ENCODE peak calls at places on chromosomes 6 and 20, in five cellular contexts. N is GM12878, O is A549, Y is HepG2, X is K562. H is an unnamed sample.

GRCh38 chr6:52390361-52390727 is 28.4 kb downstream of the PAQR8 start:
- DNase-seq in N (peak; percentile 72), X (peak; percentile 64), O (no peak), Y (peak; percentile 74), H (no peak)

GRCh38 chr6:8219352-8219943 is 117.1 kb upstream of the EEF1E1 start:
- DNase-seq in X (peak; percentile 61), N (no peak), O (peak; percentile 27), Y (peak; percentile 53), H (peak; percentile 30)

GRCh38 chr6:158270389-158271127 is 41.7 kb upstream of the TULP4 start:
- DNase-seq in O (no peak), X (no peak), N (no peak), Y (no peak), H (no peak)

GRCh38 chr6:155260686-155261085 is 3.1 kb upstream of the CLDN20 start:
- DNase-seq in X (no peak), Y (no peak), O (no peak), N (peak; percentile 30), H (no peak)

GRCh38 chr6:155448823-155449789 is 6.5 kb downstream of the NOX3 start:
- DNase-seq in Y (no peak), N (no peak), O (no peak), X (no peak), H (no peak)

GRCh38 chr6:150078788-150079187 is 9.9 kb upstream of the ULBP3 start:
- DNase-seq in X (no peak), O (no peak), N (no peak), Y (no peak), H (no peak)

GRCh38 chr6:164347455-164347854 is 932.9 kb downstream of the QKI start:
- DNase-seq in X (peak; percentile 43), O (no peak), N (no peak), Y (no peak), H (no peak)

GRCh38 chr6:16503919-16504554 is 257.2 kb downstream of the ATXN1 start:
- DNase-seq in O (no peak), Y (no peak), X (no peak), N (peak; percentile 92), H (no peak)

GRCh38 chr20:44491635-44492395 is 16.1 kb downstream of the TTPAL start:
- DNase-seq in N (no peak), X (no peak), O (no peak), Y (no peak), H (no peak)

GRCh38 chr6:134211297-134211696 is 106.6 kb downstream of the SGK1 start:
- DNase-seq in N (no peak), X (no peak), O (no peak), Y (no peak), H (no peak)

GRCh38 chr6:84669945-84670344 is 94.5 kb downstream of the TBX18 start:
- DNase-seq in X (no peak), Y (no peak), O (no peak), N (no peak), H (no peak)

DNA sequence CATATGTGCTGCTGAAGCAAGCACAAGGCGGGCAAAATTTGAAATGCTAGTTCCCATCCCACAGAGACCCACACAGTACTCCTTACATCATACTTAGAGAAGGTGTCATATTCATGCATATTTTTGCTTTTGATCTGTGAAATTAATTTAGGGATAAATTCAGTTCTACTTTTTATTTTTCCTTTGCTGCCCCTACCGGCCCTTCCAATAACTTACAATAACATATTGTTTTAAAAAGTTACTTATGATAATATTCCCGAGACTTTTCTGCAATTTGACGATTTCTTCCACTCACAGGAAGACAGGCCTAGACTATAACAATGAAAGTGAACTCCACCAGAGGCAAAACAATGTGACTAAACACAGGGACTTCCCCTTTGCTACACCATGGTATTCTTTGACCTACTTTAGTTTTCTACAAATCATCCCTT is 35.0 kb downstream of the SESN1 start:
- DNase-seq in X (no peak), N (no peak), O (no peak), Y (no peak), H (no peak)
- TF ChIP-seq CTCF in X (no peak), N (no peak), O (peak; percentile 28), Y (no peak), H (no peak)

DNA sequence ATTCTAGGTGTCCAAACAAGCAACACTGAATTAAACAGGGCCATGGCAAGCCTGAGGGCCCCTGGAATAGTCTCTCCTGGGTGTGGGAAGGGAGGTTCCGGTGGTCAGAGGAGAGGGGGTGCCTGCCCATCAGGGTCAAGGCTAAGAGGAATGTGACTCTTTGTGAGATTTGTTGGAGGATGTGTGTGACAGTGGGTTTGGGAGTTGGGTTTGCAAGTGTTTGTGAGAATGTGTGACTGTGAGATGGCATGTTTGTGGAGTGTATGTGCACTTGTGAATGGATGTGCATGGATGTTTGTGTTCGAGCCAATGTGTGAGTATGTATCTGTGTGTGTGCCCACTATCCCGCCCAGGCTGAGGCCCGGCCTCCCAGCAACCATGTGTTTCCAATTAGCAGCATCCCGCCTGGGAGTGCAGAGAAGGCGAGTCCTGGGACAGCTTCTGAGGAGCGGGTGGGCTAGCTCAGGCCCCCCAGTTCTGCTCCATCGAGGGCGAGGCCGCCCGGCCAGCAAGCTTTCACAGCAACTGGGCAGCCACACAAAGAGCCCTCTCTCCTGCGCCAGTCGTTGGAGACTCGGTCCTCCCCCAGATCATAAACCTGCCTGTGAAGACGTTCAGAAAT is 12.6 kb downstream of the FOXC1 start:
- DNase-seq in Y (no peak), X (no peak), N (no peak), O (no peak), H (no peak)
- TF ChIP-seq ESRRA in Y (no peak), X (no peak), N (no peak), O (no peak), H (no peak)

GRCh38 chr20:54342258-54342782 is 133.1 kb upstream of the DOK5 start:
- DNase-seq in O (no peak), X (no peak), N (no peak), Y (no peak), H (no peak)
- TF ChIP-seq CTCF in O (no peak), X (no peak), N (no peak), Y (no peak), H (no peak)

GRCh38 chr20:62202676-62203377 is 17.3 kb downstream of the HRH3 start:
- DNase-seq in Y (no peak), O (no peak), N (no peak), X (no peak), H (no peak)

GRCh38 chr20:62200491-62201172 is 17.8 kb downstream of the MTG2 start:
- DNase-seq in N (no peak), Y (no peak), O (no peak), X (no peak), H (no peak)

GRCh38 chr20:62203378-62204030 is 16.6 kb downstream of the HRH3 start:
- DNase-seq in X (no peak), N (no peak), O (no peak), Y (no peak), H (no peak)

GRCh38 chr20:62202083-62202395 is 18.0 kb downstream of the HRH3 start:
- DNase-seq in X (no peak), Y (no peak), O (no peak), N (no peak), H (no peak)

GRCh38 chr20:62201173-62202082 is 18.6 kb downstream of the MTG2 start:
- DNase-seq in X (no peak), N (peak; percentile 26), Y (no peak), O (no peak), H (no peak)
- TF ChIP-seq ESRRA in X (no peak), N (no peak), Y (no peak), O (no peak), H (no peak)

GRCh38 chr6:87287251-87287650 is 35.1 kb upstream of the SMIM8 start:
- DNase-seq in N (no peak), X (no peak), Y (no peak), O (no peak), H (no peak)
- TF ChIP-seq CTCF in N (no peak), X (no peak), Y (no peak), O (no peak), H (no peak)

GRCh38 chr6:78770766-78771165 is 96.6 kb upstream of the IRAK1BP1 start:
- DNase-seq in N (no peak), Y (no peak), X (no peak), O (no peak), H (no peak)

GRCh38 chr6:78768242-78768641 is 99.1 kb upstream of the IRAK1BP1 start:
- DNase-seq in O (no peak), X (no peak), N (no peak), Y (no peak), H (no peak)

DNA sequence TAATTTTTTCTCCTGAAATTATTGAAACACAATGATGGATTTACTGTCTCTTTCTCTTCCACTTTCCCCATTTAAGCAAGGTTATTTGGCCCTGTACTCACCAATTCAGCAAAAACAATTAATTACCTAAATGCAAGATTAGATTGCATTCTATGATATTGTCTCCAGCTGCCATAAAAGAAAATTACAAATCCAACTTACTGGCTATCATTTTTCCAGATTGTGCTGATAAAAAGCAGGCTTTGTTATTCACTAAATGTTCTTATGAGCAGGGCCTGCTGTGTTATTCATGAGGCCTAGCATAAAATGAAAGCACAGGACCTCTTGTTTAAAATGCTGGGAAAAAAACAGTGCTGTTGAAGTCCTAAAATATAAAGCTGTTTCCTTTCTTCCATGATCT is 95.7 kb upstream of the IRAK1BP1 start:
- DNase-seq in X (no peak), O (no peak), N (no peak), Y (no peak), H (no peak)
- TF ChIP-seq ESRRA in X (no peak), O (no peak), N (no peak), Y (no peak), H (no peak)

DNA sequence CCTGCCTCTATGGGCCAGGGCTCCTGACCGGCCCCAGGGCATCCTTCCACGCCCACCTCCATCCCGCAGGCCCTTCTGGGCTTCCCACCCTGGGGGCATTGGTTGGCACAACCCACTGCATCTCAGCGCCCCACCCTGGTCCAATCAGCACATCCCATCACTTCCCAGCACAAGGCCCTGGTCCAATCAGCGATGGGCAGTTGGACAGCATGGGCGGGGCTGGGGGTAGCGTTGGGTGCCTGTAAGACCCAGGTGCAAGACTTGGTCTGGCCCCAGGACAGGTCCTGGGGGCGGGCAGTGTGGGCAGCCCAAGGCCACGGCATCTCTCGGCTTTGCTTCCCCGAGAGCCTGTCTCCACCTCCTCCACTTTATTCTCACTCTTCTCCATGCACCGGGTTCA is 298.5 kb downstream of the BMP7 start:
- DNase-seq in X (no peak), Y (no peak), O (no peak), N (no peak), H (peak; percentile 30)
- TF ChIP-seq CTCF in X (no peak), Y (no peak), O (no peak), N (no peak), H (no peak)

H was measured in WTC11.